ENCODE peak calls at places on chromosome 19, in five cellular contexts. X is RCC 7860; R is Calu3; Y is stimulated activated CD4-positive, alpha-beta T cell treated with anti-CD3 and anti-CD28 coated beads, TNF-alpha, amount 100 ng/mL, for 48 hours; N is naive thymus-derived CD4-positive, alpha-beta T cell. K is an unnamed sample.

GRCh38 chr19:56874530-56874929 is 34.0 kb upstream of the PEG3 start:
- DNase-seq in N (no peak), R (no peak), X (no peak), Y (no peak), K (no peak)

GRCh38 chr19:45376045-45376724 is 5.8 kb upstream of the ERCC2 start:
- DNase-seq in X (peak; percentile 97), N (no peak), Y (no peak), R (peak; percentile 69), K (no peak)

GRCh38 chr19:3398114-3398899 is 31.9 kb downstream of the NFIC start:
- DNase-seq in R (no peak), X (no peak), N (no peak), Y (no peak), K (peak; percentile 81)

GRCh38 chr19:51195316-51195586 is 29.6 kb upstream of the CD33 start:
- DNase-seq in R (no peak), X (no peak), N (no peak), Y (no peak), K (no peak)

GRCh38 chr19:34363094-34363493 is 1.9 kb upstream of the GPI start:
- DNase-seq in N (no peak), X (no peak), R (no peak), Y (no peak), K (no peak)

GRCh38 chr19:5393088-5393487 is 52.5 kb upstream of the PTPRS start:
- DNase-seq in N (no peak), Y (no peak), X (no peak), R (no peak), K (no peak)

GRCh38 chr19:46882034-46882433 is 21.2 kb downstream of the ARHGAP35 start:
- DNase-seq in X (no peak), N (no peak), R (no peak), Y (no peak), K (no peak)

GRCh38 chr19:12527034-12527836 is 24.0 kb downstream of the ZNF564 start:
- DNase-seq in N (peak; percentile 11), R (no peak), Y (no peak), X (no peak), K (no peak)

GRCh38 chr19:49070416-49070815 is 2.1 kb downstream of the KCNA7 start:
- DNase-seq in R (no peak), X (no peak), N (no peak), Y (no peak), K (no peak)

GRCh38 chr19:36773223-36773579 is 594 bp upstream of the ZNF850 start:
- DNase-seq in R (no peak), X (no peak), N (no peak), Y (no peak), K (no peak)

GRCh38 chr19:11197291-11198174 is at the start of gene KANK2:
- DNase-seq in X (peak; percentile 68), Y (peak; percentile 41), N (peak; percentile 53), R (peak; percentile 89), K (peak; percentile 97)

GRCh38 chr19:51660975-51661600 is 14.5 kb upstream of the SIGLEC14 start:
- DNase-seq in Y (peak; percentile 36), X (peak; percentile 13), N (peak; percentile 19), R (peak; percentile 82), K (peak; percentile 60)

GRCh38 chr19:52923782-52924593 is 760 bp upstream of the ZNF888 start:
- DNase-seq in R (peak; percentile 79), N (no peak), Y (no peak), X (peak; percentile 24), K (no peak)

GRCh38 chr19:51552996-51553725 is 17.9 kb upstream of the ZNF175 start:
- DNase-seq in N (no peak), Y (peak; percentile 18), R (peak; percentile 81), X (peak; percentile 18), K (peak; percentile 77)

GRCh38 chr19:24074720-24075119 is 12.3 kb upstream of the ZNF254 start:
- DNase-seq in N (no peak), Y (no peak), R (no peak), X (no peak), K (no peak)

GRCh38 chr19:7970716-7971448 is 27.4 kb upstream of the TIMM44 start:
- DNase-seq in X (peak; percentile 21), N (no peak), R (peak; percentile 46), Y (peak; percentile 3), K (no peak)

GRCh38 chr19:5343848-5344247 is 3.2 kb upstream of the PTPRS start:
- DNase-seq in Y (no peak), N (no peak), R (no peak), X (no peak), K (no peak)

GRCh38 chr19:13262450-13262849 is 112.2 kb downstream of the IER2 start:
- DNase-seq in R (no peak), N (peak; percentile 40), X (peak; percentile 49), Y (no peak), K (peak; percentile 17)

GRCh38 chr19:12660980-12661379 is 5.6 kb downstream of the MAN2B1 start:
- DNase-seq in Y (no peak), X (no peak), N (no peak), R (no peak), K (no peak)

GRCh38 chr19:14517840-14518505 is at the start of gene DNAJB1:
- DNase-seq in R (peak; percentile 73), Y (no peak), X (peak; percentile 61), N (no peak), K (peak; percentile 82)

GRCh38 chr19:2337329-2337707 is 8.8 kb downstream of the SPPL2B start:
- DNase-seq in N (no peak), Y (no peak), R (no peak), X (no peak), K (peak; percentile 62)

GRCh38 chr19:30003862-30004261 is 61.8 kb downstream of the URI1 start:
- DNase-seq in X (no peak), Y (no peak), R (no peak), N (no peak), K (no peak)

GRCh38 chr19:48918801-48919247 is 14.7 kb upstream of the DHDH start:
- DNase-seq in Y (no peak), X (no peak), N (no peak), R (no peak), K (no peak)

GRCh38 chr19:38061294-38061693 is 154.3 kb downstream of the SIPA1L3 start:
- DNase-seq in N (no peak), Y (no peak), X (peak; percentile 80), R (no peak), K (no peak)

GRCh38 chr19:55581145-55581827 is 638 bp upstream of the ZNF579 start:
- DNase-seq in X (no peak), Y (no peak), N (no peak), R (peak; percentile 44), K (no peak)

GRCh38 chr19:54674021-54674617 is 11.3 kb downstream of the LILRB4 start:
- DNase-seq in N (no peak), Y (no peak), X (no peak), R (peak; percentile 28), K (no peak)

GRCh38 chr19:33514885-33515485 is 6.6 kb downstream of the PEPD start:
- DNase-seq in R (no peak), Y (no peak), N (no peak), X (peak; percentile 58), K (no peak)

GRCh38 chr19:4206818-4207484 is 22.4 kb upstream of the EBI3 start:
- DNase-seq in R (peak; percentile 16), X (peak; percentile 39), Y (no peak), N (no peak), K (no peak)

GRCh38 chr19:11378319-11379189 is 4.1 kb downstream of the SWSAP1 start:
- DNase-seq in N (no peak), X (peak; percentile 87), Y (no peak), R (peak; percentile 45), K (no peak)

GRCh38 chr19:10194500-10195198 is at the start of gene DNMT1:
- DNase-seq in N (peak; percentile 93), R (peak; percentile 96), X (peak; percentile 94), Y (peak; percentile 99), K (peak; percentile 97)

GRCh38 chr19:35995655-35995993 is 636 bp downstream of the SDHAF1 start:
- DNase-seq in N (no peak), R (peak; percentile 61), X (no peak), Y (no peak), K (peak; percentile 73)

GRCh38 chr19:8334458-8335342 is 8.4 kb downstream of the KANK3 start:
- DNase-seq in N (no peak), R (peak; percentile 68), Y (no peak), X (no peak), K (peak; percentile 83)

GRCh38 chr19:46551175-46551574 is 50.0 kb upstream of the CALM3 start:
- DNase-seq in R (no peak), Y (no peak), N (no peak), X (no peak), K (no peak)

GRCh38 chr19:38394488-38394887 is 6.0 kb downstream of the SPRED3 start:
- DNase-seq in X (no peak), N (peak; percentile 37), R (no peak), Y (peak; percentile 77), K (no peak)

GRCh38 chr19:4016903-4017638 is 9.5 kb downstream of the PIAS4 start:
- DNase-seq in N (no peak), X (no peak), R (no peak), Y (no peak), K (no peak)

GRCh38 chr19:38266981-38267597 is 2.7 kb downstream of the SPINT2 start:
- DNase-seq in X (peak; percentile 63), N (no peak), Y (no peak), R (peak; percentile 38), K (no peak)

GRCh38 chr19:38506723-38507550 is 73.4 kb downstream of the RYR1 start:
- DNase-seq in R (peak; percentile 68), N (peak; percentile 78), X (no peak), Y (peak; percentile 97), K (peak; percentile 97)

GRCh38 chr19:5957132-5957531 is 20.8 kb downstream of the RANBP3 start:
- DNase-seq in X (no peak), Y (no peak), N (no peak), R (no peak), K (no peak)

GRCh38 chr19:47274071-47274890 is at the start of gene INAFM1:
- DNase-seq in Y (peak; percentile 98), X (peak; percentile 84), R (peak; percentile 100), N (peak; percentile 99), K (peak; percentile 99)